ENCODE peak calls at places on chromosome 1, in four cellular contexts. C is CD8-positive, alpha-beta T cell; R is neural progenitor cell; E is CD4-positive, alpha-beta T cell. Z is an unnamed sample.

GRCh38 chr1:40607921-40608320 is 57.6 kb downstream of the RIMS3 start:
- DNase-seq in R (no peak), C (no peak), E (no peak), Z (no peak)

GRCh38 chr1:33715195-33715811 is 148.6 kb upstream of the HMGB4 start:
- DNase-seq in C (no peak), E (no peak), R (no peak), Z (no peak)

GRCh38 chr1:71393301-71393700 is 312.5 kb upstream of the ZRANB2 start:
- DNase-seq in R (no peak), E (no peak), C (no peak), Z (no peak)

GRCh38 chr1:113593550-113594288 is 165.6 kb downstream of the PHTF1 start:
- DNase-seq in C (no peak), E (no peak), R (no peak), Z (no peak)

GRCh38 chr1:17304155-17304826 is 3.7 kb upstream of the PADI4 start:
- DNase-seq in E (no peak), C (no peak), R (no peak), Z (no peak)

GRCh38 chr1:29471487-29472313 is 235.4 kb downstream of the PTPRU start:
- DNase-seq in R (no peak), C (no peak), E (no peak), Z (no peak)

GRCh38 chr1:5286244-5286643 is 631.8 kb downstream of the AJAP1 start:
- DNase-seq in E (no peak), C (no peak), R (no peak), Z (no peak)

GRCh38 chr1:14627608-14628489 is 29.4 kb downstream of the KAZN start:
- DNase-seq in C (no peak), E (no peak), R (no peak), Z (no peak)

GRCh38 chr1:23200885-23201284 is 16.4 kb downstream of the HTR1D start:
- DNase-seq in C (no peak), R (no peak), E (no peak), Z (no peak)

GRCh38 chr1:66135165-66135564 is 342.5 kb downstream of the PDE4B start:
- DNase-seq in C (no peak), E (no peak), R (no peak), Z (no peak)

GRCh38 chr1:38068980-38069340 is 22.4 kb upstream of the POU3F1 start:
- DNase-seq in C (no peak), E (no peak), R (no peak), Z (no peak)

GRCh38 chr1:165287329-165287728 is 69.2 kb downstream of the LMX1A start:
- DNase-seq in R (peak), E (no peak), C (no peak), Z (no peak)

GRCh38 chr1:86296305-86297205 is 99.6 kb downstream of the ODF2L start:
- DNase-seq in R (no peak), C (no peak), E (no peak), Z (no peak)

GRCh38 chr1:23019094-23019850 is at the start of gene KDM1A:
- DNase-seq in E (peak), C (peak), R (peak), Z (peak)

GRCh38 chr1:35558374-35559316 is 1.0 kb downstream of the NCDN start:
- DNase-seq in C (no peak), E (no peak), R (peak), Z (no peak)

GRCh38 chr1:21175324-21175669 is 1.4 kb downstream of the EIF4G3 start:
- DNase-seq in R (no peak), E (no peak), C (no peak), Z (no peak)

GRCh38 chr1:33078030-33078591 is 2.8 kb upstream of the AZIN2 start:
- DNase-seq in R (no peak), E (no peak), C (no peak), Z (no peak)

GRCh38 chr1:6503884-6504602 is 12.6 kb upstream of the PLEKHG5 start:
- DNase-seq in R (no peak), E (no peak), C (no peak), Z (no peak)

GRCh38 chr1:177631770-177632169 is 338.1 kb downstream of the SEC16B start:
- DNase-seq in E (no peak), R (no peak), C (no peak), Z (no peak)

GRCh38 chr1:204080163-204080903 is 7.4 kb downstream of the SOX13 start:
- DNase-seq in C (no peak), R (peak), E (no peak), Z (peak)

GRCh38 chr1:1402081-1402900 is 3.2 kb upstream of the CCNL2 start:
- DNase-seq in E (peak), R (peak), C (no peak), Z (peak)

GRCh38 chr1:160116277-160117147 is 953 bp downstream of the ATP1A2 start:
- DNase-seq in R (no peak), E (no peak), C (no peak), Z (no peak)

GRCh38 chr1:186747661-186748060 is 67.4 kb upstream of the PTGS2 start:
- DNase-seq in R (no peak), E (no peak), C (no peak), Z (no peak)

GRCh38 chr1:109969430-109969829 is 15.1 kb upstream of the AHCYL1 start:
- DNase-seq in R (no peak), E (no peak), C (no peak), Z (no peak)

GRCh38 chr1:234617986-234618725 is 8.2 kb upstream of the IRF2BP2 start:
- DNase-seq in R (peak), C (no peak), E (no peak), Z (no peak)

DNA sequence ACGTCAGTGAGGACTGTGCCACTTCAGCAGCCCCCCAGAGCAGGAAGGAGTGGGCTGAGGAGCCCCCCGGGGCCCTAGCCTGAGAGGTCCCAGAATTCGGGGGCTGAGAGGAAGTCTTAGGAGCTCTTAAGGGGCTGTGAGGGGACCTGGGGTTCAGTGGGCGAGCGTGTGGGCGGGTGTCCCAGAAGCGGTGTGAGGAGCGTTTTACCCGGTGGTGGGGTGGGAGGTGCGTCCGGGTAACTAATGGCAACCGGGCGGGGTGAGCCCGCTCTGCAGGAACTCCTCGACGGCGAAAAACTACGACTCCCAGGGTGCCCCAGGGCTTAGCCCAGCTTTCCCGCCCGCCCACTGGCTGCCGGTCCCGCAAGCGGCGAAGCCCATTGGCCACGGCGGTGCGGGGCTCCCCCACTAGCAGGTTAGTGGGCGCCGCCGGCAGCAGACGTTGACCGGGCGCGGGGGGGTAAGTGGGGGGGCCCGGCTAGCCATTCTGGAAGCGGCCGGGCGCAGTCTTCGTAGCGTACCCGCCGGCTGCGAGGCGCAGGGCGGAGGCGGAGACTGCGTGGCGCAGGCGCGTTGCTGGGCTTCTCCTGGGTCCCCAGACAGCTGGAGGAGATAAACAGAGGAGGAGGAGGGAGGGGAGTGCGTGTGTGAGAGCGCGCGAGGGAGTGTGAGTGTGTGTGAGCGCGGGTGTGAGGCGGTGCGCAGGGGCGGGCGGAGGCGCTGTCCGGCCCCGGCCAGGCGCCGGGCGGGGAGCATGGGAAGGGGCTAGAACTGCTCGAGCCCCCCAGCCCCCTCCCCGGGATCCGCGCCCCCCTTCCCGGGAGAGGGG is at the start of gene WDTC1:
- DNase-seq in E (peak), C (peak), R (peak), Z (peak)
- TF ChIP-seq CTCF in E (no peak), C (no peak), R (no peak), Z (no peak)

GRCh38 chr1:13228343-13228781 is 2.4 kb upstream of the PRAMEF18 start:
- DNase-seq in C (no peak), R (no peak), E (no peak), Z (peak)
- TF ChIP-seq CTCF in C (peak), R (no peak), E (peak), Z (peak)

GRCh38 chr1:53499257-53500183 is 40.3 kb downstream of the DMRTB1 start:
- DNase-seq in C (no peak), E (no peak), R (no peak), Z (no peak)
- TF ChIP-seq CTCF in C (no peak), E (no peak), R (no peak), Z (no peak)

GRCh38 chr1:48869116-48869893 is 92.6 kb upstream of the BEND5 start:
- DNase-seq in R (peak), C (no peak), E (no peak), Z (no peak)
- TF ChIP-seq CTCF in R (peak), C (no peak), E (no peak), Z (peak)

GRCh38 chr1:63777286-63777685 is 3.5 kb downstream of the ROR1 start:
- DNase-seq in E (no peak), C (no peak), R (no peak), Z (no peak)
- TF ChIP-seq CTCF in E (no peak), C (no peak), R (no peak), Z (peak)

GRCh38 chr1:74222701-74223100 is 12.5 kb upstream of the TNNI3K start:
- DNase-seq in C (no peak), R (no peak), E (no peak), Z (no peak)

GRCh38 chr1:74223453-74223852 is 11.7 kb upstream of the TNNI3K start:
- DNase-seq in C (no peak), E (no peak), R (no peak), Z (no peak)
- TF ChIP-seq CTCF in C (no peak), E (no peak), R (no peak), Z (no peak)

GRCh38 chr1:76826072-76826827 is 41.0 kb upstream of the ST6GALNAC5 start:
- DNase-seq in C (no peak), R (no peak), E (no peak), Z (no peak)
- TF ChIP-seq CTCF in C (no peak), R (no peak), E (no peak), Z (no peak)

Z was measured in HCT116.